ENCODE peak calls at places on chromosomes 7 and 10, in nine cellular contexts. One of them, this sample, is unnamed.

GRCh38 chr7:46072722-46073121 is 151.7 kb upstream of the IGFBP3 start:
- DNase-seq in prostate gland: no peak
- DNase-seq in OCI-LY7: no peak
- DNase-seq in esophagus squamous epithelium: no peak
- DNase-seq in stomach: no peak
- DNase-seq in PC-9: peak; percentile 14
- DNase-seq in tibial artery: no peak
- DNase-seq in PC-3: no peak
- DNase-seq in fibroblast of lung: peak; percentile 51
- DNase-seq in this sample: no peak

GRCh38 chr10:72223743-72224101 is 7.6 kb upstream of the ASCC1 start:
- DNase-seq in stomach: no peak
- DNase-seq in OCI-LY7: no peak
- DNase-seq in PC-9: no peak
- DNase-seq in tibial artery: peak; percentile 70
- DNase-seq in PC-3: no peak
- DNase-seq in fibroblast of lung: no peak
- DNase-seq in prostate gland: no peak
- DNase-seq in esophagus squamous epithelium: no peak
- DNase-seq in this sample: no peak

GRCh38 chr7:81692146-81692905 is 77.5 kb downstream of the HGF start:
- DNase-seq in fibroblast of lung: peak; percentile 88
- DNase-seq in esophagus squamous epithelium: no peak
- DNase-seq in OCI-LY7: no peak
- DNase-seq in prostate gland: no peak
- DNase-seq in stomach: no peak
- DNase-seq in PC-9: no peak
- DNase-seq in PC-3: peak; percentile 78
- DNase-seq in tibial artery: no peak
- DNase-seq in this sample: no peak

GRCh38 chr10:14601872-14602725 is 172.6 kb downstream of the FAM107B start:
- DNase-seq in stomach: peak; percentile 72
- DNase-seq in OCI-LY7: peak; percentile 89
- DNase-seq in prostate gland: no peak
- DNase-seq in PC-3: peak; percentile 75
- DNase-seq in fibroblast of lung: peak; percentile 86
- DNase-seq in PC-9: peak; percentile 77
- DNase-seq in esophagus squamous epithelium: no peak
- DNase-seq in tibial artery: no peak
- DNase-seq in this sample: peak; percentile 67

GRCh38 chr10:29140991-29141390 is 147.9 kb upstream of the LYZL1 start:
- DNase-seq in tibial artery: no peak
- DNase-seq in fibroblast of lung: peak; percentile 97
- DNase-seq in PC-3: peak; percentile 72
- DNase-seq in stomach: no peak
- DNase-seq in OCI-LY7: no peak
- DNase-seq in esophagus squamous epithelium: no peak
- DNase-seq in PC-9: peak; percentile 40
- DNase-seq in prostate gland: no peak
- DNase-seq in this sample: peak; percentile 93

GRCh38 chr10:108911814-108912541 is 1011.3 kb downstream of the XPNPEP1 start:
- DNase-seq in prostate gland: no peak
- DNase-seq in fibroblast of lung: peak; percentile 75
- DNase-seq in stomach: peak; percentile 64
- DNase-seq in tibial artery: peak; percentile 63
- DNase-seq in OCI-LY7: no peak
- DNase-seq in PC-3: peak; percentile 82
- DNase-seq in PC-9: no peak
- DNase-seq in esophagus squamous epithelium: no peak
- DNase-seq in this sample: peak; percentile 38

GRCh38 chr10:94107191-94107590 is 113.5 kb downstream of the PLCE1 start:
- DNase-seq in prostate gland: no peak
- DNase-seq in esophagus squamous epithelium: no peak
- DNase-seq in stomach: no peak
- DNase-seq in fibroblast of lung: no peak
- DNase-seq in PC-3: no peak
- DNase-seq in PC-9: no peak
- DNase-seq in OCI-LY7: no peak
- DNase-seq in tibial artery: no peak
- DNase-seq in this sample: no peak

GRCh38 chr10:58400609-58401008 is 15.4 kb downstream of the TFAM start:
- DNase-seq in stomach: no peak
- DNase-seq in esophagus squamous epithelium: no peak
- DNase-seq in fibroblast of lung: peak; percentile 39
- DNase-seq in tibial artery: no peak
- DNase-seq in PC-3: peak; percentile 81
- DNase-seq in prostate gland: no peak
- DNase-seq in OCI-LY7: no peak
- DNase-seq in PC-9: no peak
- DNase-seq in this sample: no peak

GRCh38 chr10:100912013-100912608 is 652 bp upstream of the SLF2 start:
- DNase-seq in PC-9: no peak
- DNase-seq in prostate gland: no peak
- DNase-seq in tibial artery: no peak
- DNase-seq in stomach: no peak
- DNase-seq in PC-3: no peak
- DNase-seq in esophagus squamous epithelium: no peak
- DNase-seq in fibroblast of lung: peak; percentile 57
- DNase-seq in OCI-LY7: no peak
- DNase-seq in this sample: no peak

GRCh38 chr7:104552102-104552501 is 223.7 kb downstream of the LHFPL3 start:
- DNase-seq in prostate gland: peak; percentile 4
- DNase-seq in PC-3: peak; percentile 51
- DNase-seq in OCI-LY7: peak; percentile 37
- DNase-seq in tibial artery: no peak
- DNase-seq in fibroblast of lung: peak; percentile 12
- DNase-seq in PC-9: peak; percentile 35
- DNase-seq in stomach: peak; percentile 28
- DNase-seq in esophagus squamous epithelium: no peak
- DNase-seq in this sample: peak; percentile 9

GRCh38 chr7:88020953-88021650 is 87.1 kb downstream of the ADAM22 start:
- DNase-seq in stomach: no peak
- DNase-seq in PC-9: peak; percentile 23
- DNase-seq in esophagus squamous epithelium: no peak
- DNase-seq in PC-3: peak; percentile 3
- DNase-seq in tibial artery: no peak
- DNase-seq in fibroblast of lung: peak; percentile 39
- DNase-seq in prostate gland: no peak
- DNase-seq in OCI-LY7: no peak
- DNase-seq in this sample: no peak

GRCh38 chr10:35219292-35219691 is 92.6 kb downstream of the CREM start:
- DNase-seq in PC-9: no peak
- DNase-seq in OCI-LY7: no peak
- DNase-seq in fibroblast of lung: peak; percentile 27
- DNase-seq in PC-3: no peak
- DNase-seq in stomach: no peak
- DNase-seq in prostate gland: no peak
- DNase-seq in esophagus squamous epithelium: no peak
- DNase-seq in tibial artery: no peak
- DNase-seq in this sample: no peak

GRCh38 chr7:36802459-36802858 is 78.2 kb upstream of the AOAH start:
- DNase-seq in fibroblast of lung: no peak
- DNase-seq in prostate gland: no peak
- DNase-seq in PC-9: no peak
- DNase-seq in tibial artery: no peak
- DNase-seq in PC-3: no peak
- DNase-seq in OCI-LY7: no peak
- DNase-seq in esophagus squamous epithelium: no peak
- DNase-seq in stomach: no peak
- DNase-seq in this sample: no peak

GRCh38 chr7:138538518-138538917 is 78.5 kb downstream of the TRIM24 start:
- DNase-seq in stomach: no peak
- DNase-seq in PC-9: no peak
- DNase-seq in fibroblast of lung: peak; percentile 26
- DNase-seq in prostate gland: no peak
- DNase-seq in esophagus squamous epithelium: no peak
- DNase-seq in PC-3: no peak
- DNase-seq in OCI-LY7: no peak
- DNase-seq in tibial artery: no peak
- DNase-seq in this sample: no peak

GRCh38 chr10:45418417-45418858 is 44.4 kb downstream of the ALOX5 start:
- DNase-seq in prostate gland: no peak
- DNase-seq in OCI-LY7: no peak
- DNase-seq in fibroblast of lung: no peak
- DNase-seq in esophagus squamous epithelium: no peak
- DNase-seq in stomach: no peak
- DNase-seq in PC-9: no peak
- DNase-seq in tibial artery: no peak
- DNase-seq in PC-3: no peak
- DNase-seq in this sample: no peak

GRCh38 chr10:48907730-48908129 is 31.9 kb downstream of the LRRC18 start:
- DNase-seq in prostate gland: no peak
- DNase-seq in stomach: no peak
- DNase-seq in OCI-LY7: no peak
- DNase-seq in PC-9: no peak
- DNase-seq in tibial artery: no peak
- DNase-seq in esophagus squamous epithelium: no peak
- DNase-seq in PC-3: no peak
- DNase-seq in fibroblast of lung: no peak
- DNase-seq in this sample: no peak

GRCh38 chr7:28433604-28434254 is 21.4 kb downstream of the CREB5 start:
- DNase-seq in prostate gland: no peak
- DNase-seq in fibroblast of lung: peak; percentile 59
- DNase-seq in OCI-LY7: no peak
- DNase-seq in esophagus squamous epithelium: no peak
- DNase-seq in PC-3: peak; percentile 16
- DNase-seq in stomach: no peak
- DNase-seq in tibial artery: no peak
- DNase-seq in PC-9: no peak
- DNase-seq in this sample: no peak

GRCh38 chr7:155858521-155859061 is 46.3 kb upstream of the SHH start:
- DNase-seq in fibroblast of lung: peak; percentile 51
- DNase-seq in prostate gland: no peak
- DNase-seq in tibial artery: peak; percentile 20
- DNase-seq in stomach: peak; percentile 27
- DNase-seq in PC-3: peak; percentile 74
- DNase-seq in esophagus squamous epithelium: no peak
- DNase-seq in OCI-LY7: no peak
- DNase-seq in PC-9: peak; percentile 28
- DNase-seq in this sample: no peak

GRCh38 chr10:78727728-78728127 is 341.0 kb upstream of the ZMIZ1 start:
- DNase-seq in PC-9: no peak
- DNase-seq in prostate gland: no peak
- DNase-seq in tibial artery: no peak
- DNase-seq in stomach: no peak
- DNase-seq in PC-3: no peak
- DNase-seq in fibroblast of lung: no peak
- DNase-seq in esophagus squamous epithelium: no peak
- DNase-seq in OCI-LY7: no peak
- DNase-seq in this sample: no peak

GRCh38 chr7:30983042-30983913 is 19.5 kb downstream of the GHRHR start:
- DNase-seq in prostate gland: peak; percentile 73
- DNase-seq in tibial artery: peak; percentile 88
- DNase-seq in esophagus squamous epithelium: no peak
- DNase-seq in fibroblast of lung: peak; percentile 56
- DNase-seq in stomach: peak; percentile 85
- DNase-seq in PC-3: peak; percentile 89
- DNase-seq in OCI-LY7: peak; percentile 75
- DNase-seq in PC-9: peak; percentile 81
- DNase-seq in this sample: peak; percentile 41

GRCh38 chr7:55296070-55296469 is 69.1 kb upstream of the LANCL2 start:
- DNase-seq in stomach: no peak
- DNase-seq in esophagus squamous epithelium: no peak
- DNase-seq in OCI-LY7: no peak
- DNase-seq in PC-9: no peak
- DNase-seq in prostate gland: no peak
- DNase-seq in PC-3: no peak
- DNase-seq in fibroblast of lung: no peak
- DNase-seq in tibial artery: no peak
- DNase-seq in this sample: no peak
- H3K4me1 ChIP-seq in stomach: no peaks in the 10 kb centered on the region
- H3K4me1 ChIP-seq in esophagus squamous epithelium: no peaks in the 10 kb centered on the region
- H3K4me1 ChIP-seq in OCI-LY7: no peaks in the 10 kb centered on the region
- H3K4me1 ChIP-seq in PC-9: no peaks in the 10 kb centered on the region
- H3K4me1 ChIP-seq in prostate gland: no peaks in the 10 kb centered on the region
- H3K4me1 ChIP-seq in PC-3: no peaks in the 10 kb centered on the region
- H3K4me1 ChIP-seq in fibroblast of lung: no peaks in the 10 kb centered on the region
- H3K4me1 ChIP-seq in tibial artery: no peaks in the 10 kb centered on the region
- H3K4me1 ChIP-seq in this sample: no peaks in the 10 kb centered on the region

GRCh38 chr10:122992031-122992585 is 11.9 kb downstream of the PSTK start:
- DNase-seq in prostate gland: no peak
- DNase-seq in fibroblast of lung: no peak
- DNase-seq in stomach: no peak
- DNase-seq in OCI-LY7: no peak
- DNase-seq in PC-9: no peak
- DNase-seq in esophagus squamous epithelium: no peak
- DNase-seq in PC-3: no peak
- DNase-seq in tibial artery: no peak
- DNase-seq in this sample: no peak
- TF ChIP-seq CTCF in prostate gland: no peak
- TF ChIP-seq CTCF in fibroblast of lung: no peak
- TF ChIP-seq CTCF in stomach: no peak
- TF ChIP-seq CTCF in OCI-LY7: no peak
- TF ChIP-seq CTCF in PC-9: no peak
- TF ChIP-seq CTCF in esophagus squamous epithelium: no peak
- TF ChIP-seq CTCF in PC-3: no peak
- TF ChIP-seq CTCF in tibial artery: no peak
- TF ChIP-seq CTCF in this sample: no peak

GRCh38 chr10:32323051-32323450 is 23.9 kb downstream of the EPC1 start:
- DNase-seq in prostate gland: no peak
- DNase-seq in PC-9: no peak
- DNase-seq in OCI-LY7: no peak
- DNase-seq in fibroblast of lung: no peak
- DNase-seq in stomach: no peak
- DNase-seq in tibial artery: no peak
- DNase-seq in esophagus squamous epithelium: no peak
- DNase-seq in PC-3: no peak
- DNase-seq in this sample: no peak
- H3K4me1 ChIP-seq in prostate gland: peaks cover 7% of the 10 kb centered on the region
- H3K4me1 ChIP-seq in PC-9: no peaks in the 10 kb centered on the region
- H3K4me1 ChIP-seq in OCI-LY7: peaks cover 57% of the 10 kb centered on the region
- H3K4me1 ChIP-seq in fibroblast of lung: no peaks in the 10 kb centered on the region
- H3K4me1 ChIP-seq in stomach: peaks cover 96% of the 10 kb centered on the region
- H3K4me1 ChIP-seq in tibial artery: peaks cover 99% of the 10 kb centered on the region
- H3K4me1 ChIP-seq in esophagus squamous epithelium: no peaks in the 10 kb centered on the region
- H3K4me1 ChIP-seq in PC-3: peaks cover 9% of the 10 kb centered on the region
- H3K4me1 ChIP-seq in this sample: peaks cover 14% of the 10 kb centered on the region

DNA sequence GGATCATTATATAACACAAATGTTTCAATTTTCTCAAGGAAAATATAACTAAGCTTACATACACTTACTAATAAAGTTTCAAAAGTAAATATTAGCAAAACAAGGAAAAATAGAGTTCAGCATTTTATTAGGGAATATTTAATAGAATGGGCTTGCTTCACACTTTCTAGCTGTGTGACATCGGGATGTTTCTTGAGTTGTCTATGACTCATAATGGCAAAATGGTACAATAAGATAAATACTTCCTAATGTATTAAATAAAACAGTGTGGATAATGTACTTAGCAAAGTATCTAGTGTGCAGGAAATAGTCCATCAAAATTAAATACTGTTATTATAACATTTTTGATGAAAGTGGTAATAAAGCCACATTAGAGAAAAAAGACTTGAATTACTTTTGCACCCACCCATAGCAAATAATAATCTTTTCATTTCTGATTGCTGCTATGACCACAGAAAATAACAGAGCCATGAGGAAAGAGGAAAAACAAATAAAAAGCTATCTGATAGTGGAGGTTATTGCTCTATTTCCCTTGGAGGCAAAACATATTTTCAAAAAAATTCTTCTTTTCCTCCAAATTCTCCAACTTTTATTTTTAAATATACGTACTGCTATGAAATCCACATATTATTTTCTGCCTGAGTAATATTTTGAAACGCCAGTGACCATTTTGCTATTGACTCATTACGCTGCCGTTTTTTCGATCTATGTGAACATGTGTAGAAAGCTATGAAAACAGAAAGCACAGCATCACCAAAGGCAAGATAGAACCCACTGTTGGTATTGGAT is 272.9 kb upstream of the KLF6 start:
- DNase-seq in tibial artery: no peak
- DNase-seq in PC-3: no peak
- DNase-seq in esophagus squamous epithelium: no peak
- DNase-seq in PC-9: no peak
- DNase-seq in fibroblast of lung: no peak
- DNase-seq in OCI-LY7: no peak
- DNase-seq in stomach: no peak
- DNase-seq in prostate gland: no peak
- DNase-seq in this sample: no peak
- TF ChIP-seq CTCF in tibial artery: no peak
- TF ChIP-seq CTCF in PC-3: no peak
- TF ChIP-seq CTCF in esophagus squamous epithelium: no peak
- TF ChIP-seq CTCF in PC-9: no peak
- TF ChIP-seq CTCF in fibroblast of lung: no peak
- TF ChIP-seq CTCF in OCI-LY7: no peak
- TF ChIP-seq CTCF in stomach: no peak
- TF ChIP-seq CTCF in prostate gland: no peak
- TF ChIP-seq CTCF in this sample: no peak